ENCODE peak calls at places on chromosomes 13 and 19, in nine cellular contexts. L, B, U, R, K, T, H, W and O are unnamed samples.
A peak's percentile ranks its signal among the peaks of the same experiment; 100 is the strongest.

GRCh38 chr19:29248332-29248844 is 35.4 kb upstream of the UQCRFS1 start:
- DNase-seq in L (no peak), R (no peak), K (no peak), B (no peak), U (no peak), H (no peak), W (no peak), T (no peak), O (no peak)

GRCh38 chr13:89514534-89515312 is 1832.8 kb upstream of the MIR17HG start:
- DNase-seq in U (peak; percentile 20), W (no peak), H (no peak), R (no peak), L (peak; percentile 62), K (no peak), T (peak; percentile 88), B (peak; percentile 65), O (no peak)

GRCh38 chr13:45119469-45119989 is 781 bp upstream of the GTF2F2 start:
- DNase-seq in W (no peak), T (no peak), B (no peak), U (no peak), R (peak; percentile 45), H (peak; percentile 46), K (no peak), L (no peak), O (no peak)

GRCh38 chr19:51660975-51661600 is 14.5 kb upstream of the SIGLEC14 start:
- DNase-seq in W (peak; percentile 85), K (peak; percentile 69), R (peak; percentile 58), B (peak; percentile 90), T (peak; percentile 85), U (peak; percentile 88), L (peak; percentile 72), H (no peak), O (peak; percentile 76)

GRCh38 chr19:30784850-30785459 is 412.8 kb downstream of the ZNF536 start:
- DNase-seq in U (peak; percentile 84), L (peak; percentile 17), R (peak; percentile 33), W (peak; percentile 46), H (peak; percentile 31), B (peak; percentile 3), T (peak; percentile 79), K (no peak), O (no peak)

GRCh38 chr19:7676376-7676775 is 514 bp upstream of the MCEMP1 start:
- DNase-seq in W (no peak), T (peak; percentile 58), H (no peak), L (no peak), K (no peak), R (no peak), B (no peak), U (no peak), O (no peak)

GRCh38 chr13:99960663-99961440 is 10.7 kb downstream of the ZIC5 start:
- DNase-seq in K (no peak), R (no peak), W (no peak), H (no peak), T (no peak), B (no peak), L (no peak), U (no peak), O (no peak)

GRCh38 chr13:26487781-26488180 is 69.7 kb upstream of the WASF3 start:
- DNase-seq in K (no peak), H (no peak), R (no peak), U (no peak), T (no peak), B (no peak), W (no peak), L (no peak), O (no peak)

GRCh38 chr19:27776524-27776923 is 1436.4 kb downstream of the UQCRFS1 start:
- DNase-seq in L (no peak), R (no peak), K (no peak), H (no peak), T (no peak), U (no peak), W (no peak), B (no peak), O (no peak)

GRCh38 chr19:48540110-48540509 is 11.9 kb upstream of the SULT2B1 start:
- DNase-seq in K (no peak), B (no peak), T (no peak), U (no peak), W (no peak), H (no peak), L (no peak), R (no peak), O (no peak)

GRCh38 chr13:32195713-32196112 is 119.5 kb downstream of the ZAR1L start:
- DNase-seq in L (no peak), H (no peak), U (no peak), R (no peak), W (no peak), K (no peak), T (no peak), B (no peak), O (no peak)

GRCh38 chr19:32817252-32817912 is 52.2 kb downstream of the SLC7A9 start:
- DNase-seq in R (no peak), H (no peak), K (no peak), L (no peak), B (no peak), W (no peak), U (no peak), T (no peak), O (no peak)

GRCh38 chr13:48602296-48603040 is 51.3 kb upstream of the CYSLTR2 start:
- DNase-seq in B (no peak), K (no peak), L (no peak), H (no peak), W (no peak), R (no peak), U (no peak), T (no peak), O (no peak)

GRCh38 chr13:30789360-30789862 is 54.1 kb downstream of the ALOX5AP start:
- DNase-seq in H (no peak), T (no peak), R (peak; percentile 52), L (no peak), K (no peak), B (no peak), W (no peak), U (no peak), O (no peak)

GRCh38 chr13:75226755-75227435 is 255.1 kb downstream of the TBC1D4 start:
- DNase-seq in H (no peak), U (no peak), T (no peak), W (no peak), K (no peak), R (no peak), L (no peak), B (peak; percentile 92), O (no peak)

GRCh38 chr19:58575183-58576041 is 2.3 kb upstream of the MZF1 start:
- DNase-seq in W (peak; percentile 88), K (peak; percentile 78), U (peak; percentile 92), B (peak; percentile 91), H (peak; percentile 63), R (peak; percentile 87), T (peak; percentile 95), L (no peak), O (peak; percentile 59)
- TF ChIP-seq CTCF in W (no peak), K (no peak), U (no peak), B (no peak), H (no peak), R (peak; percentile 36), T (no peak), L (no peak), O (no peak)

GRCh38 chr13:41054919-41055619 is 6.2 kb upstream of the WBP4 start:
- DNase-seq in B (no peak), W (no peak), R (no peak), L (no peak), K (no peak), T (peak; percentile 49), H (no peak), U (no peak), O (no peak)

GRCh38 chr13:41053384-41053826 is 7.9 kb upstream of the WBP4 start:
- DNase-seq in B (peak; percentile 63), T (no peak), K (no peak), R (peak; percentile 38), U (no peak), W (no peak), H (no peak), L (no peak), O (no peak)

GRCh38 chr13:41056194-41056593 is 5.1 kb upstream of the WBP4 start:
- DNase-seq in B (no peak), U (no peak), K (no peak), W (no peak), L (no peak), T (no peak), R (no peak), H (no peak), O (no peak)

GRCh38 chr13:41052441-41052840 is 8.9 kb upstream of the WBP4 start:
- DNase-seq in U (no peak), L (no peak), R (no peak), T (no peak), B (no peak), K (no peak), W (no peak), H (no peak), O (no peak)

GRCh38 chr13:41054212-41054877 is 7.0 kb upstream of the WBP4 start:
- DNase-seq in R (peak; percentile 27), U (no peak), B (peak; percentile 78), W (peak; percentile 12), T (peak; percentile 77), K (no peak), L (peak; percentile 9), H (no peak), O (no peak)
- TF ChIP-seq CTCF in R (peak; percentile 59), U (no peak), B (peak; percentile 50), W (peak; percentile 48), T (peak; percentile 76), K (peak; percentile 66), L (peak; percentile 56), H (peak; percentile 66), O (no peak)

GRCh38 chr13:51803422-51804294 is at the start of gene DHRS12:
- DNase-seq in T (peak; percentile 93), U (peak; percentile 78), L (peak; percentile 83), B (peak; percentile 84), K (peak; percentile 62), H (peak; percentile 82), W (peak; percentile 77), R (peak; percentile 91), O (peak; percentile 71)
- TF ChIP-seq CTCF in T (no peak), U (no peak), L (no peak), B (no peak), K (peak; percentile 17), H (no peak), W (no peak), R (no peak), O (no peak)

GRCh38 chr13:22757530-22758120 is 423.2 kb upstream of the SGCG start:
- DNase-seq in K (no peak), T (no peak), H (no peak), R (no peak), W (no peak), L (no peak), U (no peak), B (no peak), O (no peak)
- TF ChIP-seq CTCF in K (peak; percentile 72), T (peak; percentile 59), H (no peak), R (peak; percentile 15), W (peak; percentile 65), L (peak; percentile 57), U (no peak), B (peak; percentile 69), O (no peak)